ENCODE peak calls at places on chromosomes 11 and 22, in four cellular contexts. R is activated T-cell treated with anti-CD3 and anti-CD28 coated beads, Interleukin-2, amount 50 U/mL, for 24 hours; T is stomach; L is NCI-H1436 treated with DMSO at 0.1 percent for 48 hours. B is an unnamed sample.

GRCh38 chr11:17410606-17411379 is 22.3 kb upstream of the KCNJ11 start:
- DNase-seq in R (no peak), T (peak; percentile 93), L (no peak), B (no peak)

GRCh38 chr11:8329336-8329735 is 65.7 kb upstream of the LMO1 start:
- DNase-seq in R (no peak), T (no peak), L (no peak), B (no peak)

GRCh38 chr11:71372693-71373657 is 75.2 kb downstream of the DHCR7 start:
- DNase-seq in R (no peak), T (no peak), L (no peak), B (no peak)

GRCh38 chr22:32018056-32018455 is 25.0 kb upstream of the SLC5A1 start:
- DNase-seq in R (no peak), T (no peak), L (no peak), B (no peak)

GRCh38 chr11:118109231-118109630 is 22.5 kb upstream of the SMIM35 start:
- DNase-seq in R (no peak), T (no peak), L (no peak), B (no peak)

GRCh38 chr22:37607912-37608476 is 640 bp upstream of the GGA1 start:
- DNase-seq in R (no peak), T (no peak), L (no peak), B (no peak)

GRCh38 chr11:19116315-19116970 is 525 bp upstream of the ZDHHC13 start:
- DNase-seq in R (peak; percentile 36), T (no peak), L (no peak), B (peak; percentile 61)

GRCh38 chr11:134330611-134331564 is 900 bp upstream of the GLB1L2 start:
- DNase-seq in R (no peak), T (no peak), L (no peak), B (no peak)

GRCh38 chr22:47174671-47175111 is 412.2 kb downstream of the TBC1D22A start:
- DNase-seq in R (peak; percentile 8), T (no peak), L (no peak), B (no peak)

GRCh38 chr11:45895553-45896259 is 10.3 kb downstream of the MAPK8IP1 start:
- DNase-seq in R (no peak), T (no peak), L (no peak), B (no peak)

GRCh38 chr22:33350961-33351360 is 292.8 kb upstream of the SYN3 start:
- DNase-seq in R (no peak), T (no peak), L (no peak), B (no peak)

GRCh38 chr11:115324569-115325432 is 179.4 kb downstream of the CADM1 start:
- DNase-seq in R (no peak), T (peak; percentile 27), L (peak; percentile 75), B (no peak)

GRCh38 chr11:123560001-123560400 is 94.4 kb downstream of the SCN3B start:
- DNase-seq in R (peak; percentile 55), T (peak; percentile 46), L (no peak), B (no peak)